ENCODE peak calls at places on chromosomes 16 and 17, in five cellular contexts. H is astrocyte; W is HCT116; G is CD4-positive, alpha-beta T cell; N is cardiac fibroblast. X is an unnamed sample.

GRCh38 chr16:84829168-84829965 is 9.6 kb downstream of the CRISPLD2 start:
- DNase-seq in G (no peak), N (peak), H (peak), W (no peak), X (no peak)

GRCh38 chr17:20116683-20117309 is 107.6 kb downstream of the SPECC1 start:
- DNase-seq in G (peak), H (no peak), N (peak), W (peak), X (peak)

GRCh38 chr16:48271728-48272127 is 24.4 kb upstream of the ABCC11 start:
- DNase-seq in N (peak), W (no peak), G (no peak), H (peak), X (no peak)

GRCh38 chr16:8679156-8679555 is 4.7 kb downstream of the ABAT start:
- DNase-seq in W (no peak), G (no peak), N (no peak), H (no peak), X (no peak)

GRCh38 chr17:46264456-46265198 is 30.3 kb upstream of the LRRC37A start:
- DNase-seq in G (no peak), N (peak), H (peak), W (no peak), X (no peak)

GRCh38 chr16:89001117-89002027 is 24.4 kb upstream of the CBFA2T3 start:
- DNase-seq in G (no peak), H (no peak), W (no peak), N (peak), X (no peak)

GRCh38 chr17:78133179-78133951 is 2.8 kb downstream of the TMC8 start:
- DNase-seq in W (no peak), N (no peak), H (no peak), G (no peak), X (no peak)

GRCh38 chr17:64777413-64778101 is 115.5 kb upstream of the SMURF2 start:
- DNase-seq in H (no peak), G (no peak), W (no peak), N (no peak), X (no peak)

GRCh38 chr16:67480833-67481560 is at the start of gene ATP6V0D1:
- DNase-seq in H (peak), W (peak), G (peak), N (peak), X (peak)

GRCh38 chr17:81491761-81492160 is 20.8 kb downstream of the ACTG1 start:
- DNase-seq in H (no peak), W (no peak), N (no peak), G (no peak), X (no peak)

GRCh38 chr17:63490321-63490720 is 13.5 kb downstream of the ACE start:
- DNase-seq in G (no peak), N (no peak), W (no peak), H (no peak), X (no peak)

GRCh38 chr17:42325026-42325425 is 36.7 kb downstream of the STAT5A start:
- DNase-seq in W (peak), G (no peak), N (peak), H (peak), X (no peak)

GRCh38 chr17:40084477-40084876 is 15.9 kb downstream of the NR1D1 start:
- DNase-seq in G (no peak), H (no peak), N (no peak), W (no peak), X (no peak)

GRCh38 chr17:40087049-40087794 is 13.2 kb downstream of the NR1D1 start:
- DNase-seq in W (no peak), H (no peak), N (no peak), G (no peak), X (no peak)

GRCh38 chr17:40087903-40088718 is 12.3 kb downstream of the NR1D1 start:
- DNase-seq in N (no peak), W (no peak), H (no peak), G (no peak), X (no peak)

GRCh38 chr17:40089085-40089895 is 11.1 kb downstream of the NR1D1 start:
- DNase-seq in N (no peak), G (no peak), W (no peak), H (no peak), X (no peak)

GRCh38 chr17:40086150-40087044 is 14.0 kb downstream of the NR1D1 start:
- DNase-seq in H (no peak), W (no peak), G (peak), N (peak), X (peak)
- TF ChIP-seq CTCF in H (peak), W (peak), G (peak), N (peak), X (peak)

GRCh38 chr17:18099516-18099915 is 9.0 kb upstream of the MYO15A start:
- DNase-seq in G (no peak), N (no peak), W (no peak), H (no peak), X (no peak)

GRCh38 chr17:18087610-18088491 is at the start of gene DRG2:
- DNase-seq in G (peak), N (peak), H (peak), W (peak), X (peak)

GRCh38 chr17:18094409-18094807 is 6.7 kb downstream of the DRG2 start:
- DNase-seq in H (no peak), W (no peak), N (no peak), G (no peak), X (no peak)

GRCh38 chr17:18089613-18090012 is 1.9 kb downstream of the DRG2 start:
- DNase-seq in G (no peak), N (no peak), W (no peak), H (no peak), X (no peak)

GRCh38 chr17:18093616-18094408 is 6.1 kb downstream of the DRG2 start:
- DNase-seq in H (peak), W (peak), G (no peak), N (peak), X (no peak)
- TF ChIP-seq CTCF in H (peak), W (peak), G (no peak), N (peak), X (no peak)

GRCh38 chr17:76529643-76530488 is 7.6 kb downstream of the CYGB start:
- DNase-seq in G (no peak), H (peak), W (no peak), N (peak), X (no peak)

GRCh38 chr17:76530826-76531500 is 6.5 kb downstream of the CYGB start:
- DNase-seq in N (no peak), G (no peak), H (no peak), W (no peak), X (no peak)

GRCh38 chr17:76532072-76532651 is 5.3 kb downstream of the CYGB start:
- DNase-seq in H (peak), W (no peak), G (no peak), N (peak), X (no peak)

GRCh38 chr17:76530489-76530814 is 7.1 kb downstream of the CYGB start:
- DNase-seq in N (no peak), G (no peak), H (no peak), W (no peak), X (no peak)

DNA sequence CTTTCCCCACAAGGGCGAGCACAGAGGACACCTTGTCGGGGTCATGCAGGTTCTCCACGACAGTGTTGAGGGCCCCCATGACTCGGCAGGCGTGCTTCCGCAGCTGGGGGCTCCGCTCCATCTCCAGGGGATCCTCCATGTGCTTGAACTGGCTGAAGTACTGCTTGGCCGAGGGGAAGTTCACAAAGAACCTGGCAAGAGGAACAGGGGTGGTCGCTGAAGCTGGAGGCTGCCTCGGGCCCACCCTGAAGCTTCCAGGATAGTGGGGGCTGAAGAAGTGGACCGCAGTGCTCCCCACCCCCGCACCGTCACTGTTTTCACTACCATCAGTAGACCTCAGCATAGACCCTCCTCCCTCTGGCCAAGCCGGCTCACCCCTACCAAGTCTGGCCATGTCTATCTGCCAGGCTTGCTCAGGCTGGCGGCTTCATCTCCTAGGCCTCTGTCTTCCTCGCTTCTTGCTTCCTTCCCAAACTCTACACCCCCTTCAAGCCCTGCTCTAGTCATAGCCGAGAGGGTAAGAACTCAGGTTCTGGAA is 5.9 kb downstream of the CYGB start:
- DNase-seq in H (no peak), W (no peak), G (no peak), N (no peak), X (no peak)
- TF ChIP-seq CTCF in H (no peak), W (no peak), G (no peak), N (no peak), X (no peak)

GRCh38 chr17:36609498-36609862 is 8.1 kb downstream of the MRM1 start:
- DNase-seq in N (no peak), H (no peak), G (no peak), W (no peak), X (no peak)

GRCh38 chr17:36608280-36608679 is 6.9 kb downstream of the MRM1 start:
- DNase-seq in N (no peak), W (no peak), H (no peak), G (no peak), X (no peak)

GRCh38 chr17:36611345-36612072 is 10.1 kb downstream of the MRM1 start:
- DNase-seq in G (no peak), W (no peak), H (peak), N (peak), X (no peak)

GRCh38 chr17:36610472-36610871 is 9.1 kb downstream of the MRM1 start:
- DNase-seq in N (no peak), G (no peak), H (no peak), W (no peak), X (no peak)

GRCh38 chr17:36608794-36609497 is 7.6 kb downstream of the MRM1 start:
- DNase-seq in G (no peak), H (peak), W (peak), N (peak), X (no peak)
- TF ChIP-seq CTCF in G (no peak), H (peak), W (peak), N (peak), X (no peak)

GRCh38 chr16:3515897-3516296 is 15.1 kb downstream of the CLUAP1 start:
- DNase-seq in N (no peak), H (no peak), W (no peak), G (no peak), X (no peak)
- TF ChIP-seq CTCF in N (no peak), H (no peak), W (no peak), G (no peak), X (no peak)

GRCh38 chr17:44222112-44222869 is 2.8 kb upstream of the UBTF start:
- DNase-seq in H (peak), N (peak), W (peak), G (no peak), X (peak)
- TF ChIP-seq CTCF in H (no peak), N (no peak), W (peak), G (no peak), X (no peak)

DNA sequence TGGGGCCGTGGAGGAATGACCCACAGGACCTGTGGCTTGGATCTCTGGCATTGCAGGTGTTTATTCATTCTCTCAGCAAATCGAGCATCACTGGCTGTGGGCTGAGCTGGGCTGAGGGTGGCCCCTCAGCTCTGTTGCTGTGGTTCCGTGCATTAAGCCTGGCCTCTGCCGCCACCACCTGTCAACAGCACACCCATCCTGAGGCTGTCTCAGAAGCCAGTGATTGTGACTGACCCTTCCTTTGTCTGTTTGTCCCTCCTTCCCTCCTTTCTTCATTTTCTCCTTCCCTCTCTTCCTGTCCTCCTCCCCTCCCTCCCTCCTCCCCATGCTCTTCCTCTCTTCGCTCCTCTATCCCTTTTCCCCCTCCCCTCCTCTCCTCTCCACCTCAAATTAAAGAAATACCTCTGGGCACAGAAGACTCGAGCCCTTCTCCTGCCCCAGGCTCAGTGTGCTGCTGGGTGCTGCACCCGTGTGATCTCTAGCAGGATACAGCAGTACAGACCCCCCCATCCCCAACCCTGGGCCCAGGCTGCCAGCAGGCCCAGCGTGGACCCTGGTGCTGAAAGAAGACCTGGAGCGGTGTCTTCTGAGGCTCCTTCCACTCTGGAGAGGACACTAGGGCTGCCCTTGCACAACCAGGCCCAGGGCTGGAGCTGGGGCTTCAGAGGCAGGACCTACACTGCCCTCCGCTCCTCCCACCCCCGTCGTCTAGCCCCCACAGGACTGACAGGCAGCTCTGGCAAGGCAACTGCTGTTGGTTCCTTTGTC is 75.9 kb downstream of the PLD6 start:
- DNase-seq in W (no peak), G (no peak), H (no peak), N (no peak), X (no peak)
- TF ChIP-seq CTCF in W (no peak), G (no peak), H (no peak), N (no peak), X (no peak)